ENCODE peak calls at places on chromosomes 4 and X, in ten cellular contexts. K, R, L, N, Y, D, Z, X, G and Q are unnamed samples.

GRCh38 chrX:56802921-56803848 is 74.1 kb downstream of the NBDY start:
- DNase-seq in X (no peak), D (peak), G (peak), Z (peak), Y (peak), N (peak), R (no peak), K (peak), L (peak), Q (peak)

GRCh38 chr4:15054546-15054945 is 52.3 kb downstream of the CPEB2 start:
- DNase-seq in K (no peak), Z (no peak), L (no peak), D (no peak), N (no peak), G (no peak), Y (no peak), R (no peak), X (no peak), Q (no peak)

GRCh38 chr4:89024051-89024675 is 32.8 kb downstream of the FAM13A start:
- DNase-seq in Y (peak), G (no peak), X (peak), R (peak), D (peak), Z (no peak), L (peak), K (peak), N (no peak), Q (peak)

GRCh38 chr4:30920043-30920442 is 199.9 kb downstream of the PCDH7 start:
- DNase-seq in Y (no peak), L (no peak), Z (no peak), X (peak), K (no peak), N (no peak), R (no peak), D (no peak), G (peak), Q (no peak)

GRCh38 chr4:147192679-147193078 is 247.0 kb upstream of the TTC29 start:
- DNase-seq in N (no peak), L (no peak), Y (peak), G (no peak), Z (no peak), K (no peak), D (no peak), R (no peak), X (no peak), Q (no peak)

GRCh38 chr4:168654206-168655174 is 157.6 kb downstream of the PALLD start:
- DNase-seq in N (no peak), K (no peak), Z (no peak), X (no peak), L (no peak), R (no peak), D (no peak), Y (no peak), G (peak), Q (no peak)

GRCh38 chrX:47316276-47317025 is 53.9 kb upstream of the ZNF157 start:
- DNase-seq in D (no peak), K (no peak), X (no peak), G (peak), Z (no peak), N (no peak), R (no peak), L (no peak), Y (peak), Q (no peak)

GRCh38 chr4:11483076-11483475 is 54.4 kb upstream of the HS3ST1 start:
- DNase-seq in Z (no peak), L (no peak), D (no peak), X (no peak), G (no peak), K (peak), R (no peak), Y (peak), N (no peak), Q (no peak)

GRCh38 chrX:106672527-106672926 is 54.0 kb upstream of the RNF128 start:
- DNase-seq in Z (no peak), L (no peak), N (no peak), R (no peak), K (no peak), G (no peak), Y (no peak), X (no peak), D (no peak), Q (no peak)

GRCh38 chrX:30798810-30799209 is 90.2 kb downstream of the TAB3 start:
- DNase-seq in R (no peak), G (no peak), L (no peak), Y (no peak), Z (no peak), N (no peak), K (no peak), X (no peak), D (no peak), Q (no peak)

GRCh38 chr4:54838301-54838700 is 180.5 kb downstream of the KIT start:
- DNase-seq in R (no peak), L (no peak), N (no peak), Y (no peak), D (no peak), X (no peak), G (no peak), K (no peak), Z (no peak), Q (no peak)

GRCh38 chr4:119068529-119068962 is 67.1 kb upstream of the MYOZ2 start:
- DNase-seq in N (no peak), L (no peak), Y (peak), G (no peak), D (no peak), K (peak), X (no peak), R (peak), Z (no peak), Q (no peak)

GRCh38 chrX:23634181-23634580 is 33.1 kb upstream of the PRDX4 start:
- DNase-seq in Y (peak), D (no peak), N (no peak), G (no peak), Z (no peak), X (no peak), L (no peak), R (no peak), K (peak), Q (no peak)
- TF ChIP-seq CTCF in Y (peak), D (no peak), N (peak), G (no peak), Z (no peak), X (peak), L (no peak), R (no peak), K (no peak), Q (no peak)

GRCh38 chrX:63761639-63762038 is 23.4 kb downstream of the ARHGEF9 start:
- DNase-seq in K (no peak), Z (no peak), R (no peak), Y (no peak), L (no peak), X (no peak), D (no peak), N (no peak), G (no peak), Q (no peak)
- TF ChIP-seq CTCF in K (no peak), Z (no peak), R (no peak), Y (peak), L (no peak), X (no peak), D (no peak), N (no peak), G (no peak), Q (no peak)

GRCh38 chr4:85701881-85702321 is 227.0 kb downstream of the ARHGAP24 start:
- DNase-seq in Z (no peak), X (no peak), N (no peak), L (peak), K (peak), D (no peak), G (no peak), Y (no peak), R (no peak), Q (no peak)

GRCh38 chr4:85700362-85700761 is 225.4 kb downstream of the ARHGAP24 start:
- DNase-seq in X (no peak), N (no peak), R (no peak), Y (no peak), D (no peak), G (no peak), Z (no peak), K (no peak), L (no peak), Q (no peak)

GRCh38 chr4:85707591-85707990 is 232.6 kb downstream of the ARHGAP24 start:
- DNase-seq in R (no peak), Y (no peak), Z (no peak), D (no peak), G (no peak), L (no peak), K (no peak), N (no peak), X (no peak), Q (no peak)

GRCh38 chr4:85697864-85698263 is 222.9 kb downstream of the ARHGAP24 start:
- DNase-seq in L (no peak), D (no peak), G (no peak), R (no peak), X (no peak), Z (no peak), N (no peak), K (no peak), Y (no peak), Q (no peak)

GRCh38 chr4:85703098-85703497 is 228.1 kb downstream of the ARHGAP24 start:
- DNase-seq in Y (peak), Z (no peak), N (no peak), R (no peak), G (no peak), D (no peak), L (peak), K (no peak), X (no peak), Q (no peak)
- TF ChIP-seq CTCF in Y (no peak), Z (no peak), N (no peak), R (no peak), G (no peak), D (no peak), L (no peak), K (no peak), X (no peak), Q (no peak)

GRCh38 chr4:44725861-44726820 is at the start of gene GNPDA2:
- DNase-seq in N (peak), R (peak), X (peak), Z (peak), G (peak), K (peak), Y (peak), L (peak), D (peak), Q (peak)

GRCh38 chr4:44727471-44727870 is 1.1 kb upstream of the GNPDA2 start:
- DNase-seq in L (no peak), N (no peak), G (no peak), R (no peak), Y (no peak), K (no peak), D (no peak), Z (no peak), X (no peak), Q (no peak)

GRCh38 chr4:44722001-44722400 is 4.4 kb downstream of the GNPDA2 start:
- DNase-seq in Z (no peak), D (no peak), Y (no peak), R (no peak), X (no peak), N (no peak), L (no peak), K (no peak), G (no peak), Q (no peak)

GRCh38 chr4:44725166-44725565 is 1.2 kb downstream of the GNPDA2 start:
- DNase-seq in D (no peak), R (no peak), Y (no peak), Z (no peak), G (no peak), L (peak), X (no peak), K (no peak), N (no peak), Q (no peak)
- TF ChIP-seq CTCF in D (no peak), R (no peak), Y (no peak), Z (no peak), G (no peak), L (no peak), X (no peak), K (no peak), N (no peak), Q (no peak)

GRCh38 chrX:12771445-12772069 is 19.7 kb upstream of the PRPS2 start:
- DNase-seq in Y (peak), R (peak), Z (peak), X (peak), K (peak), G (peak), L (peak), D (no peak), N (peak), Q (no peak)
- TF ChIP-seq CTCF in Y (peak), R (peak), Z (peak), X (peak), K (peak), G (peak), L (peak), D (peak), N (peak), Q (peak)

GRCh38 chr4:38728651-38729141 is 54.1 kb downstream of the TLR10 start:
- DNase-seq in X (peak), D (no peak), Z (no peak), K (peak), N (no peak), Y (no peak), L (no peak), G (peak), R (no peak), Q (no peak)
- TF ChIP-seq CTCF in X (peak), D (no peak), Z (no peak), K (no peak), N (no peak), Y (peak), L (no peak), G (no peak), R (no peak), Q (no peak)

GRCh38 chrX:65985211-65985610 is 54.7 kb downstream of the VSIG4 start:
- DNase-seq in Z (no peak), K (no peak), X (no peak), Y (no peak), R (no peak), L (no peak), N (no peak), G (no peak), D (no peak), Q (no peak)

GRCh38 chrX:65990702-65991101 is 49.2 kb downstream of the VSIG4 start:
- DNase-seq in G (no peak), X (no peak), Y (no peak), Z (no peak), L (no peak), N (no peak), D (no peak), K (peak), R (no peak), Q (no peak)

GRCh38 chrX:65987856-65988255 is 52.0 kb downstream of the VSIG4 start:
- DNase-seq in Y (no peak), D (no peak), X (no peak), G (no peak), Z (no peak), R (no peak), N (no peak), L (no peak), K (peak), Q (no peak)

GRCh38 chrX:65985922-65986588 is 53.8 kb downstream of the VSIG4 start:
- DNase-seq in N (no peak), R (peak), Y (peak), K (peak), X (peak), G (peak), L (peak), D (peak), Z (no peak), Q (peak)
- TF ChIP-seq CTCF in N (peak), R (peak), Y (peak), K (peak), X (peak), G (peak), L (peak), D (peak), Z (peak), Q (peak)

GRCh38 chr4:73139991-73140390 is 70.5 kb upstream of the COX18 start:
- DNase-seq in Z (no peak), Y (peak), G (no peak), D (no peak), X (no peak), N (no peak), R (no peak), L (no peak), K (no peak), Q (no peak)

GRCh38 chr4:73137121-73137520 is 67.6 kb upstream of the COX18 start:
- DNase-seq in L (no peak), D (no peak), X (no peak), Z (no peak), R (no peak), N (no peak), Y (no peak), G (no peak), K (no peak), Q (no peak)

GRCh38 chr4:73139245-73139644 is 69.7 kb upstream of the COX18 start:
- DNase-seq in K (no peak), N (no peak), D (no peak), G (no peak), R (no peak), L (no peak), Y (peak), Z (no peak), X (no peak), Q (no peak)

DNA sequence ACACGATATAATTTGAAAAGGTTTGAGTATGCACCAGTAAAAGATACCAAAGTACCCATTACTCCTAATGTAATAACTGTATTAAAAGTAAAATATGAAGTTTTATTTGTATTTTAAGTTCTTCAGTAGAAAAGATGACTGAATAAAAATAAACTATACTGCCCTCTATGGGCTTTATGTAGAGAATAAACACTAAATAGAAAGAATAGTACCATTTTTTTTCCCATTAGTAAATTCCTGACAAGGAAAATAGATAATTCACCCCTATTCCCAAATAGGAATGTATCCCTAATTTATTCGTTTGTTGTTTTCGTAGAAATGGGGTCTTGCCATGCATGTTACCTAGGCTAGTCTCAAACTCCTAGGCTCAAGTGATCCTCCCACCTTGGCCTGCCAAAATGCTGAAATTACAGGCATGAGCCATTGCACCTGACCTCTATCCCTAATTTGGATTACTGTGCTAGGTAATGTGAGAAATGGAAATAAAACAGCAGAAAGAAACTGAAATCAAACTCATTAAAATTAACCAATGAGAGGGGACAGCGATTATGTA is 73.6 kb upstream of the COX18 start:
- DNase-seq in L (no peak), K (no peak), Z (no peak), G (no peak), N (no peak), R (no peak), X (no peak), D (no peak), Y (peak), Q (no peak)
- TF ChIP-seq CTCF in L (no peak), K (no peak), Z (no peak), G (no peak), N (peak), R (no peak), X (peak), D (no peak), Y (peak), Q (no peak)